ENCODE peak calls at places on chromosomes 13 and 19, in five cellular contexts. W, D, G, X and E are unnamed samples.

GRCh38 chr19:8505680-8506401 is 3.4 kb upstream of the PRAM1 start:
- DNase-seq in X (peak; percentile 87), D (peak; percentile 71), W (peak; percentile 88), G (peak; percentile 90), E (peak; percentile 91)

GRCh38 chr19:13684021-13684420 is 80.3 kb upstream of the MRI1 start:
- DNase-seq in D (no peak), X (no peak), W (no peak), G (no peak), E (no peak)

GRCh38 chr13:33110386-33110712 is 94.1 kb downstream of the KL start:
- DNase-seq in D (no peak), X (no peak), G (no peak), W (no peak), E (no peak)

GRCh38 chr13:50274181-50274580 is 258.9 kb downstream of the KCNRG start:
- DNase-seq in D (no peak), X (no peak), W (no peak), G (no peak), E (no peak)

GRCh38 chr19:52343548-52343947 is 7.5 kb downstream of the ZNF610 start:
- DNase-seq in W (peak; percentile 98), X (peak; percentile 8), D (peak; percentile 40), G (no peak), E (peak; percentile 89)

GRCh38 chr19:16061943-16062342 is 14.4 kb upstream of the TPM4 start:
- DNase-seq in G (no peak), W (no peak), X (no peak), D (no peak), E (no peak)

GRCh38 chr13:37446503-37446902 is 152.1 kb downstream of the POSTN start:
- DNase-seq in W (peak; percentile 11), D (no peak), X (peak; percentile 5), G (no peak), E (no peak)

GRCh38 chr13:76884571-76885202 is 1.5 kb downstream of the KCTD12 start:
- DNase-seq in D (no peak), W (peak; percentile 1), X (peak; percentile 16), G (no peak), E (no peak)

GRCh38 chr13:99033814-99034213 is 56.0 kb upstream of the DOCK9 start:
- DNase-seq in X (peak; percentile 48), W (peak; percentile 60), D (no peak), G (no peak), E (no peak)

GRCh38 chr13:33536639-33537425 is 251.3 kb upstream of the STARD13 start:
- DNase-seq in D (peak; percentile 10), G (no peak), W (no peak), X (peak; percentile 88), E (no peak)

GRCh38 chr13:70380809-70381208 is 272.6 kb upstream of the KLHL1 start:
- DNase-seq in D (no peak), X (no peak), W (no peak), G (no peak), E (no peak)

GRCh38 chr13:65943024-65943423 is 1287.1 kb downstream of the PCDH9 start:
- DNase-seq in W (no peak), D (no peak), G (no peak), X (peak; percentile 16), E (no peak)

GRCh38 chr13:94479559-94480095 is at the start of gene DCT:
- DNase-seq in G (no peak), X (no peak), W (no peak), D (no peak), E (peak; percentile 90)

GRCh38 chr19:5804516-5805464 is at the start of gene NRTN:
- DNase-seq in X (peak; percentile 57), W (peak; percentile 71), G (no peak), D (no peak), E (peak; percentile 57)

GRCh38 chr13:30020726-30021312 is 170.4 kb upstream of the UBL3 start:
- DNase-seq in G (no peak), D (no peak), X (peak; percentile 58), W (peak; percentile 9), E (no peak)

GRCh38 chr13:44648392-44649117 is 72.4 kb upstream of the TSC22D1 start:
- DNase-seq in X (peak; percentile 3), W (no peak), D (no peak), G (no peak), E (no peak)

GRCh38 chr19:16876904-16877361 is 11.9 kb upstream of the F2RL3 start:
- DNase-seq in W (no peak), D (no peak), G (no peak), X (peak; percentile 56), E (no peak)

GRCh38 chr13:111664060-111664459 is 343.6 kb downstream of the TEX29 start:
- DNase-seq in D (no peak), W (no peak), G (no peak), X (no peak), E (no peak)

GRCh38 chr19:56813531-56813930 is 27.0 kb downstream of the PEG3 start:
- DNase-seq in G (no peak), W (no peak), X (no peak), D (no peak), E (no peak)

GRCh38 chr13:87314822-87315221 is 356.3 kb upstream of the SLITRK5 start:
- DNase-seq in W (no peak), G (no peak), D (no peak), X (no peak), E (no peak)

GRCh38 chr13:35840991-35841604 is 290.1 kb downstream of the DCLK1 start:
- DNase-seq in G (no peak), X (no peak), D (no peak), W (no peak), E (no peak)

GRCh38 chr19:4861147-4861546 is 6.3 kb downstream of the PLIN3 start:
- DNase-seq in D (no peak), W (no peak), G (no peak), X (peak; percentile 19), E (no peak)

DNA sequence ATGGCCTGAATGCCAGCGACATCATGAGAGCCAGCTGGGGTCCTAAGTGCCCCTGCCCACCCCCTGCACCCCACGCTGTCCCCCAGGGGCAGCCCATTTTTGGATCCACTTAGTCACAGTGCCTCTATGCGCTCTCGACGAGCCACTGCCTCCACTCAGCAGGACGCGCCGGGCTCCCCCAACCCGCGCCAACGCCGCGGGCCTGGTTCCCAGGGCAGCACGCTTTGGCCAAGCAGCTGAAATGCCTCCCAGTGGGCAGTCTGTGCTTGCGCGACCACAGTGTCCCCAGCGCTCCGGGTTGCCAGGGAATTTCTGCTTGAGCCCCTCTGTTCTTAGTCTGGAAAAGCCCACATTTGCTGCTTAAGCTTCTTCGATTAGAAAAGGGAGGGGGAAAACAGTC is 39.4 kb downstream of the TMED1 start:
- DNase-seq in G (no peak), D (no peak), W (no peak), X (no peak), E (no peak)
- H3K4me3 ChIP-seq in G (no peak overlapping the region), D (no peak overlapping the region), W (no peak overlapping the region), X (no peak overlapping the region), E (no peak overlapping the region)

GRCh38 chr19:42312370-42312769 is 739 bp upstream of the TMEM145 start:
- DNase-seq in W (no peak), D (no peak), X (no peak), G (no peak), E (no peak)
- H3K4me3 ChIP-seq in W (no peak overlapping the region), D (peak overlapping the region; percentile 51), X (no peak overlapping the region), G (no peak overlapping the region), E (no peak overlapping the region)

GRCh38 chr19:11560404-11560988 is 1.5 kb upstream of the ELOF1 start:
- DNase-seq in D (peak; percentile 73), W (peak; percentile 88), G (no peak), X (peak; percentile 85), E (peak; percentile 79)
- H3K4me3 ChIP-seq in D (peak overlapping the region; percentile 74), W (no peak overlapping the region), G (no peak overlapping the region), X (peak overlapping the region; percentile 80), E (no peak overlapping the region)

DNA sequence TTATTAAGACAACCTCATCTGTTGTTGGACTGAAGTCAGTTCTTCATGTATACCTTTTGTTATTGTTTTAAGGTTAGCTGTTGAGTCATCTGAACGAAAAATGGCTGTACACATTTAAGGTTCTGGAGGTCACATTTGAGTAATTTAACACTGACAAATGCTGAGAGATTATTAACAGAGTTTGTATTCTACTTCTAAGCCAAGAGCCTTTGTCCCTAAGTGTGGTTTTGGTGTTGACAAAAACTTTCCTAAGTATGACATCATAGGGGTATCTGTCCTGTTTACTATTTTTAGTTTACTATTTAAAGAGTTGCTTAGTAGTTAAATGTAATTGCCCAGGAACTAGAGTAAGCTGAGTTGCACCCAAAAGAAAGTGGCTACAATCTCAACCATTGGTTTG is 71.9 kb downstream of the CDK8 start:
- DNase-seq in X (peak; percentile 2), G (no peak), D (no peak), W (no peak), E (no peak)
- H3K4me3 ChIP-seq in X (no peak overlapping the region), G (no peak overlapping the region), D (no peak overlapping the region), W (no peak overlapping the region), E (no peak overlapping the region)

GRCh38 chr13:75872970-75873369 is 236.8 kb downstream of the LMO7 start:
- DNase-seq in D (no peak), W (no peak), G (no peak), X (no peak), E (no peak)

GRCh38 chr13:75873499-75873898 is 237.4 kb downstream of the LMO7 start:
- DNase-seq in G (no peak), D (no peak), W (no peak), X (no peak), E (no peak)

GRCh38 chr13:75869981-75870380 is 233.9 kb downstream of the LMO7 start:
- DNase-seq in G (no peak), X (no peak), W (no peak), D (no peak), E (no peak)

GRCh38 chr13:75870397-75870801 is 234.3 kb downstream of the LMO7 start:
- DNase-seq in X (peak; percentile 56), G (no peak), W (peak; percentile 33), D (peak; percentile 14), E (no peak)

DNA sequence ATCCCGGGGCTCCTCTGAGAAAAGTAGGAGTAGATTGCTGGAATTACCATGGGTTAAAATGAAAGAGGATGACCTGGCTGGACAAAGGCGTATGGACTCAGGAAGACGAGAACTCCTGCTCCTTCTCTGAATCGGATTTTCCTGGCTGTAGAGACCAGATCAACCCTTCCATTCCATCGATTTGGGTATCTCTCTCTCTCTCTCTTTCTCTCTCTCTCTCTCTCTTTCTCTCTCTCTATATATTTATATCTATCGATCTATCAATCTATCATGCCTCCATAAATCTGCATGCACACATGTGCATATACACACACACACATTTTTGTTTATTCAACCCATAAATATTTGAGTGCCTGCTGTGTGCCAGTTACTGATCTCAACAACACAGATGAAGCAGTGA is 234.9 kb downstream of the LMO7 start:
- DNase-seq in G (no peak), D (no peak), W (no peak), X (no peak), E (no peak)
- H3K4me3 ChIP-seq in G (no peak overlapping the region), D (peak overlapping the region; percentile 41), W (no peak overlapping the region), X (peak overlapping the region; percentile 84), E (no peak overlapping the region)